ENCODE peak calls at places on chromosomes 13 and 19, in nine cellular contexts. One of them, this sample, is unnamed.

GRCh38 chr13:38542601-38543000 is 144.3 kb upstream of the FREM2 start:
- DNase-seq in MM.1S: no peak
- DNase-seq in fibroblast of lung: peak; percentile 33
- DNase-seq in DND-41: no peak
- DNase-seq in PC-3: peak; percentile 62
- DNase-seq in GM23338: no peak
- DNase-seq in PC-9: no peak
- DNase-seq in GM23248: peak; percentile 52
- DNase-seq in neural progenitor cell: no peak
- DNase-seq in this sample: no peak

GRCh38 chr19:36215276-36216171 is 618 bp downstream of the ZNF146 start:
- DNase-seq in MM.1S: no peak
- DNase-seq in fibroblast of lung: peak; percentile 57
- DNase-seq in DND-41: peak; percentile 22
- DNase-seq in PC-3: peak; percentile 3
- DNase-seq in GM23338: peak; percentile 51
- DNase-seq in PC-9: no peak
- DNase-seq in GM23248: peak; percentile 83
- DNase-seq in neural progenitor cell: peak; percentile 39
- DNase-seq in this sample: peak; percentile 45

GRCh38 chr19:30228113-30228725 is 144.0 kb upstream of the ZNF536 start:
- DNase-seq in MM.1S: no peak
- DNase-seq in fibroblast of lung: no peak
- DNase-seq in DND-41: no peak
- DNase-seq in PC-3: no peak
- DNase-seq in GM23338: peak; percentile 54
- DNase-seq in PC-9: no peak
- DNase-seq in GM23248: peak; percentile 53
- DNase-seq in neural progenitor cell: peak; percentile 58
- DNase-seq in this sample: peak; percentile 27

GRCh38 chr19:17922138-17922537 is 10.7 kb upstream of the CCDC124 start:
- DNase-seq in MM.1S: no peak
- DNase-seq in fibroblast of lung: no peak
- DNase-seq in DND-41: no peak
- DNase-seq in PC-3: no peak
- DNase-seq in GM23338: no peak
- DNase-seq in PC-9: no peak
- DNase-seq in GM23248: no peak
- DNase-seq in neural progenitor cell: no peak
- DNase-seq in this sample: no peak

GRCh38 chr19:30215248-30215647 is 156.9 kb upstream of the ZNF536 start:
- DNase-seq in MM.1S: no peak
- DNase-seq in fibroblast of lung: no peak
- DNase-seq in DND-41: no peak
- DNase-seq in PC-3: no peak
- DNase-seq in GM23338: no peak
- DNase-seq in PC-9: no peak
- DNase-seq in GM23248: no peak
- DNase-seq in neural progenitor cell: no peak
- DNase-seq in this sample: no peak

GRCh38 chr19:17743874-17744273 is 7.4 kb upstream of the FCHO1 start:
- DNase-seq in MM.1S: no peak
- DNase-seq in fibroblast of lung: peak; percentile 58
- DNase-seq in DND-41: no peak
- DNase-seq in PC-3: peak; percentile 36
- DNase-seq in GM23338: no peak
- DNase-seq in PC-9: peak; percentile 52
- DNase-seq in GM23248: peak; percentile 65
- DNase-seq in neural progenitor cell: no peak
- DNase-seq in this sample: no peak

GRCh38 chr13:33462109-33462508 is 176.6 kb upstream of the STARD13 start:
- DNase-seq in MM.1S: no peak
- DNase-seq in fibroblast of lung: no peak
- DNase-seq in DND-41: no peak
- DNase-seq in PC-3: no peak
- DNase-seq in GM23338: no peak
- DNase-seq in PC-9: no peak
- DNase-seq in GM23248: no peak
- DNase-seq in neural progenitor cell: no peak
- DNase-seq in this sample: no peak

GRCh38 chr19:35166100-35167063 is 11.8 kb downstream of the FXYD5 start:
- DNase-seq in MM.1S: no peak
- DNase-seq in fibroblast of lung: no peak
- DNase-seq in DND-41: no peak
- DNase-seq in PC-3: no peak
- DNase-seq in GM23338: no peak
- DNase-seq in PC-9: no peak
- DNase-seq in GM23248: no peak
- DNase-seq in neural progenitor cell: no peak
- DNase-seq in this sample: no peak

GRCh38 chr13:58804832-58805231 is 1173.3 kb downstream of the PCDH17 start:
- DNase-seq in MM.1S: no peak
- DNase-seq in fibroblast of lung: no peak
- DNase-seq in DND-41: no peak
- DNase-seq in PC-3: no peak
- DNase-seq in GM23338: no peak
- DNase-seq in PC-9: no peak
- DNase-seq in GM23248: no peak
- DNase-seq in neural progenitor cell: no peak
- DNase-seq in this sample: no peak

GRCh38 chr19:43780706-43781525 is at the start of gene KCNN4:
- DNase-seq in MM.1S: no peak
- DNase-seq in fibroblast of lung: peak; percentile 91
- DNase-seq in DND-41: no peak
- DNase-seq in PC-3: peak; percentile 77
- DNase-seq in GM23338: no peak
- DNase-seq in PC-9: peak; percentile 80
- DNase-seq in GM23248: peak; percentile 85
- DNase-seq in neural progenitor cell: no peak
- DNase-seq in this sample: no peak

GRCh38 chr19:45450042-45450380 is 17.8 kb upstream of the FOSB start:
- DNase-seq in MM.1S: no peak
- DNase-seq in fibroblast of lung: no peak
- DNase-seq in DND-41: no peak
- DNase-seq in PC-3: no peak
- DNase-seq in GM23338: no peak
- DNase-seq in PC-9: no peak
- DNase-seq in GM23248: no peak
- DNase-seq in neural progenitor cell: no peak
- DNase-seq in this sample: no peak

GRCh38 chr13:109214393-109214792 is 572.0 kb downstream of the IRS2 start:
- DNase-seq in MM.1S: no peak
- DNase-seq in fibroblast of lung: peak; percentile 15
- DNase-seq in DND-41: no peak
- DNase-seq in PC-3: no peak
- DNase-seq in GM23338: no peak
- DNase-seq in PC-9: no peak
- DNase-seq in GM23248: peak; percentile 59
- DNase-seq in neural progenitor cell: no peak
- DNase-seq in this sample: no peak

GRCh38 chr19:28285078-28285477 is 927.9 kb downstream of the UQCRFS1 start:
- DNase-seq in MM.1S: no peak
- DNase-seq in fibroblast of lung: no peak
- DNase-seq in DND-41: no peak
- DNase-seq in PC-3: no peak
- DNase-seq in GM23338: no peak
- DNase-seq in PC-9: no peak
- DNase-seq in GM23248: no peak
- DNase-seq in neural progenitor cell: no peak
- DNase-seq in this sample: no peak
- TF ChIP-seq EZH2 in MM.1S: no peak
- TF ChIP-seq EZH2 in fibroblast of lung: no peak
- TF ChIP-seq EZH2 in DND-41: no peak
- TF ChIP-seq EZH2 in PC-3: no peak
- TF ChIP-seq EZH2 in GM23338: no peak
- TF ChIP-seq EZH2 in PC-9: no peak
- TF ChIP-seq EZH2 in GM23248: no peak
- TF ChIP-seq EZH2 in neural progenitor cell: no peak
- TF ChIP-seq EZH2 in this sample: no peak

GRCh38 chr19:3113100-3114017 is 19.2 kb downstream of the GNA11 start:
- DNase-seq in MM.1S: no peak
- DNase-seq in fibroblast of lung: no peak
- DNase-seq in DND-41: no peak
- DNase-seq in PC-3: no peak
- DNase-seq in GM23338: no peak
- DNase-seq in PC-9: no peak
- DNase-seq in GM23248: no peak
- DNase-seq in neural progenitor cell: no peak
- DNase-seq in this sample: no peak

GRCh38 chr19:3109491-3109890 is 15.3 kb downstream of the GNA11 start:
- DNase-seq in MM.1S: no peak
- DNase-seq in fibroblast of lung: no peak
- DNase-seq in DND-41: no peak
- DNase-seq in PC-3: no peak
- DNase-seq in GM23338: no peak
- DNase-seq in PC-9: no peak
- DNase-seq in GM23248: no peak
- DNase-seq in neural progenitor cell: no peak
- DNase-seq in this sample: no peak

GRCh38 chr19:3110126-3110825 is 16.1 kb downstream of the GNA11 start:
- DNase-seq in MM.1S: no peak
- DNase-seq in fibroblast of lung: no peak
- DNase-seq in DND-41: no peak
- DNase-seq in PC-3: no peak
- DNase-seq in GM23338: no peak
- DNase-seq in PC-9: no peak
- DNase-seq in GM23248: no peak
- DNase-seq in neural progenitor cell: no peak
- DNase-seq in this sample: no peak

GRCh38 chr19:3112375-3113099 is 18.4 kb downstream of the GNA11 start:
- DNase-seq in MM.1S: no peak
- DNase-seq in fibroblast of lung: no peak
- DNase-seq in DND-41: no peak
- DNase-seq in PC-3: no peak
- DNase-seq in GM23338: no peak
- DNase-seq in PC-9: no peak
- DNase-seq in GM23248: no peak
- DNase-seq in neural progenitor cell: no peak
- DNase-seq in this sample: no peak

DNA sequence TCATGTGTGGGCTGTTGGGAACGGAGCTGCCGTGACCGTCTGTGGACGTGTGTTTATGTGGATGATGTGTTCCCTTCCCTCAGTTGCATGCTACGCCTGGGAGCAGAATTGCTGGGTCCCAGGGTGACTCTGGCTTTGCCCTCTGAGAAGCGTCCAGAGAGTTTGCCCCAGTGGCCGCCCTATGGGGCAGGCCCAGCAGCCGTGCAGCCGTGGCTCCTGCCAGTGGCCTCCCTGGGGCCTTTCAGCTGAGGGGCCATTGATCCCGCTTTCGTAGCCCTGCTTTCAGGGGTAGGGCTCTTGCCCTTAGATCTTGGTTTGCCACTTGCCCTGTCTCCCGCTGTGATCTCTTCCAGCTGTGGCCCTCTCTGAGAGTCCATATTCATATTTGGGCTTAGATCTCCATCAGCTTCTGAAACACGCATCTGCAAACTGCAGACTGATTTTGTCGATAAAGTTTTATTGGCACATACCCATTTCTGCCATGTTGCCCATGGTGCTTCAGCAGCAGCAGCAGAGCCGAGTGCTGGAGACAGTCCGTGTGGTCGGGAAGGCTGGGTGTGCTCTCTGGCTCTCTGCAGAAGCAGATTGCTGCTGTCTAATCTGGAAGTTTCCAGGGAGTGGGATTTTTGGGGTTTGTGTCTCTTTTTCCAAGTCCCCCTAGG is 17.6 kb downstream of the GNA11 start:
- DNase-seq in MM.1S: no peak
- DNase-seq in fibroblast of lung: no peak
- DNase-seq in DND-41: no peak
- DNase-seq in PC-3: no peak
- DNase-seq in GM23338: no peak
- DNase-seq in PC-9: no peak
- DNase-seq in GM23248: no peak
- DNase-seq in neural progenitor cell: no peak
- DNase-seq in this sample: no peak
- H3K27ac ChIP-seq in MM.1S: no peak overlapping the region
- H3K27ac ChIP-seq in fibroblast of lung: no peak overlapping the region
- H3K27ac ChIP-seq in DND-41: peak overlapping the region; percentile 7
- H3K27ac ChIP-seq in PC-3: no peak overlapping the region
- H3K27ac ChIP-seq in GM23338: no peak overlapping the region
- H3K27ac ChIP-seq in PC-9: no peak overlapping the region
- H3K27ac ChIP-seq in GM23248: no peak overlapping the region
- H3K27ac ChIP-seq in neural progenitor cell: no peak overlapping the region
- H3K27ac ChIP-seq in this sample: no peak overlapping the region

DNA sequence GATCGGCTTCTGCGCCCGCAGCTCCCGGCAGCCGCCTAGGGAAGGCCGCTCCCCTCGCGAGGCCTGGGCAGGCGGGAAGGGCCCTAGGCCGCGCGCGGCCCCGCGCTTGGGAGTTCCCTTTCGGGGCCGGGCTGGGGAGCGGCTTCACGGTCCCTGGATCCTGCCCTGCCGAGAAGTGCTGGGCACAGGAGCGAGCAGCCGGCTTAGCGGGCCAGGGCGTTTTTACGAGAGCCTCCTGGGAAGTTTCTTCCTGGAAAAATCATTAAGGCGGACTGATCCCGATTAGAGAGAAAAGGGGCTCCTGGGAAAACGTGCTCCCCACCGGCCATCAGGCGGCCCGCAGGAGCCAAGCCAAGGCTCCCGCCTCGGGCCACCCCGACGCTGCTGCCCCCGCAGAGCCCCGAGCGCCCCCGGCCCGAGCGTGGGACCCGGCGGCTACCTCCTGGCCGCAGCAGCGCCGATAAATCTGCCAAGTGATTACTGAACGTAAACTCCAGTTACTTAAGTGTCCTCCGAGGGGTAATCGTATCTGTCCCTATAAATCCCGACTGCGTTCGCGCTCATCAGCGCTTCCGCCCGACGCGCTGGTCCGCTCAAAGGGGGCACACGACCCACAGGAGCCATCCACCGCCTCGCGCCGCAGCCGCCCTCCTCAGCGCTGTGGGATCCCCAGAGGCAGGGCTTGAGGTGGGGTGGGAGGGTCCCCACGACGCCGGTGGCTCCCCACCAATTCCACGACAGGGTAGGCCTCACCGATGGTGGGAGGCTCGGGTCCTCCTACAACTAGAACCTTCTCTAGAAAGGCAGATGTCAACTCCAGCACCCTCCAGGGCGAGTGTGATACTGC is 2.8 kb downstream of the ZIC5 start:
- DNase-seq in MM.1S: no peak
- DNase-seq in fibroblast of lung: no peak
- DNase-seq in DND-41: no peak
- DNase-seq in PC-3: no peak
- DNase-seq in GM23338: peak; percentile 68
- DNase-seq in PC-9: no peak
- DNase-seq in GM23248: peak; percentile 53
- DNase-seq in neural progenitor cell: peak; percentile 70
- DNase-seq in this sample: peak; percentile 79
- TF ChIP-seq EZH2 in MM.1S: no peak
- TF ChIP-seq EZH2 in fibroblast of lung: peak; percentile 97
- TF ChIP-seq EZH2 in DND-41: no peak
- TF ChIP-seq EZH2 in PC-3: no peak
- TF ChIP-seq EZH2 in GM23338: peak; percentile 52
- TF ChIP-seq EZH2 in PC-9: no peak
- TF ChIP-seq EZH2 in GM23248: peak; percentile 99
- TF ChIP-seq EZH2 in neural progenitor cell: no peak
- TF ChIP-seq EZH2 in this sample: no peak

DNA sequence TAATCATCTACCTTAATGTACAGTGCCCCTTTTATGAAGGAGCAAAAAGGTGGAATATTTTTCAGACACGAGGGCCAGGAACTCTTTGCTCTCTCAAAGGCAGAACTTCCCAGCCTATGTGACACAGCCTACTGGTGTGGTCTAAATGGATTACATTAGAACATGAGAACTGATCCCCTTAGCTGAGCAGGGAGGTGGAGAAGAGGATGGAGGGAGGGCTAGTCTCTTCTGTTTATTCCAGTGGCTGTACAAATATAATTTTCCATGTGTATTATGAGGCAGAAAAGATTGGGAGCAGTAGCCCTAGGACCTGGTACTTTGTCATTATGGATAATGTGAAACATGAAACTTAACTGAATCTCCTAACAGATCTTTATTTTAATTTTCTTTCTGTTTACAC is 82.1 kb downstream of the WDFY2 start:
- DNase-seq in MM.1S: no peak
- DNase-seq in fibroblast of lung: no peak
- DNase-seq in DND-41: no peak
- DNase-seq in PC-3: peak; percentile 13
- DNase-seq in GM23338: no peak
- DNase-seq in PC-9: no peak
- DNase-seq in GM23248: no peak
- DNase-seq in neural progenitor cell: no peak
- DNase-seq in this sample: no peak
- H3K27ac ChIP-seq in MM.1S: no peak overlapping the region
- H3K27ac ChIP-seq in fibroblast of lung: no peak overlapping the region
- H3K27ac ChIP-seq in DND-41: no peak overlapping the region
- H3K27ac ChIP-seq in PC-3: peak overlapping the region; percentile 48
- H3K27ac ChIP-seq in GM23338: peak overlapping the region; percentile 20
- H3K27ac ChIP-seq in PC-9: no peak overlapping the region
- H3K27ac ChIP-seq in GM23248: peak overlapping the region; percentile 1
- H3K27ac ChIP-seq in neural progenitor cell: no peak overlapping the region
- H3K27ac ChIP-seq in this sample: peak overlapping the region; percentile 49